ENCODE peak calls at places on chromosome 20, in four cellular contexts. One of them, this sample, is unnamed.

GRCh38 chr20:35952480-35953410 is 1.6 kb downstream of the SCAND1 start:
- DNase-seq in H1: no peak
- DNase-seq in SK-N-SH: no peak
- DNase-seq in mesothelial cell of epicardium: no peak
- DNase-seq in this sample: no peak

GRCh38 chr20:373171-373890 is 7.2 kb upstream of the TRIB3 start:
- DNase-seq in mesothelial cell of epicardium: no peak
- DNase-seq in SK-N-SH: peak; percentile 44
- DNase-seq in H1: no peak
- DNase-seq in this sample: no peak

GRCh38 chr20:25057234-25058050 is 497 bp downstream of the ACSS1 start:
- DNase-seq in SK-N-SH: peak; percentile 79
- DNase-seq in mesothelial cell of epicardium: no peak
- DNase-seq in H1: no peak
- DNase-seq in this sample: no peak

GRCh38 chr20:58753267-58753928 is 60.8 kb downstream of the NPEPL1 start:
- DNase-seq in H1: peak; percentile 54
- DNase-seq in SK-N-SH: no peak
- DNase-seq in mesothelial cell of epicardium: no peak
- DNase-seq in this sample: peak; percentile 56

GRCh38 chr20:9590189-9590588 is 75.8 kb downstream of the LAMP5 start:
- DNase-seq in mesothelial cell of epicardium: no peak
- DNase-seq in H1: no peak
- DNase-seq in SK-N-SH: no peak
- DNase-seq in this sample: no peak

GRCh38 chr20:6140947-6141346 is 18.1 kb upstream of the FERMT1 start:
- DNase-seq in H1: no peak
- DNase-seq in mesothelial cell of epicardium: no peak
- DNase-seq in SK-N-SH: peak; percentile 22
- DNase-seq in this sample: peak; percentile 62

GRCh38 chr20:1965520-1966278 is 28.2 kb downstream of the PDYN start:
- DNase-seq in mesothelial cell of epicardium: peak; percentile 71
- DNase-seq in SK-N-SH: peak; percentile 84
- DNase-seq in H1: peak; percentile 73
- DNase-seq in this sample: peak; percentile 88

GRCh38 chr20:59775221-59776055 is 158.0 kb downstream of the SYCP2 start:
- DNase-seq in mesothelial cell of epicardium: no peak
- DNase-seq in H1: no peak
- DNase-seq in SK-N-SH: peak; percentile 5
- DNase-seq in this sample: peak; percentile 81

GRCh38 chr20:36827541-36828279 is 48.2 kb upstream of the TLDC2 start:
- DNase-seq in mesothelial cell of epicardium: no peak
- DNase-seq in SK-N-SH: no peak
- DNase-seq in H1: no peak
- DNase-seq in this sample: no peak

GRCh38 chr20:6635034-6635736 is 132.3 kb upstream of the BMP2 start:
- DNase-seq in H1: no peak
- DNase-seq in mesothelial cell of epicardium: no peak
- DNase-seq in SK-N-SH: no peak
- DNase-seq in this sample: no peak

GRCh38 chr20:63652192-63652980 is 838 bp downstream of the STMN3 start:
- DNase-seq in H1: no peak
- DNase-seq in SK-N-SH: peak; percentile 90
- DNase-seq in mesothelial cell of epicardium: no peak
- DNase-seq in this sample: no peak

GRCh38 chr20:21291026-21291425 is 12.1 kb upstream of the XRN2 start:
- DNase-seq in mesothelial cell of epicardium: no peak
- DNase-seq in H1: no peak
- DNase-seq in SK-N-SH: no peak
- DNase-seq in this sample: no peak

GRCh38 chr20:2230671-2231488 is 64.9 kb upstream of the TGM3 start:
- DNase-seq in H1: no peak
- DNase-seq in mesothelial cell of epicardium: no peak
- DNase-seq in SK-N-SH: no peak
- DNase-seq in this sample: no peak

GRCh38 chr20:58547527-58548475 is 32.6 kb upstream of the APCDD1L start:
- DNase-seq in mesothelial cell of epicardium: no peak
- DNase-seq in SK-N-SH: no peak
- DNase-seq in H1: no peak
- DNase-seq in this sample: peak; percentile 49

GRCh38 chr20:7085448-7085847 is 318.0 kb downstream of the BMP2 start:
- DNase-seq in SK-N-SH: no peak
- DNase-seq in H1: no peak
- DNase-seq in mesothelial cell of epicardium: no peak
- DNase-seq in this sample: no peak

GRCh38 chr20:15613530-15613929 is 959.7 kb downstream of the KIF16B start:
- DNase-seq in mesothelial cell of epicardium: no peak
- DNase-seq in H1: no peak
- DNase-seq in SK-N-SH: no peak
- DNase-seq in this sample: no peak

GRCh38 chr20:43665466-43666176 is 1.3 kb upstream of the MYBL2 start:
- DNase-seq in mesothelial cell of epicardium: no peak
- DNase-seq in H1: no peak
- DNase-seq in SK-N-SH: no peak
- DNase-seq in this sample: no peak

GRCh38 chr20:53023717-53024116 is 51.6 kb downstream of the TSHZ2 start:
- DNase-seq in H1: no peak
- DNase-seq in SK-N-SH: no peak
- DNase-seq in mesothelial cell of epicardium: no peak
- DNase-seq in this sample: no peak

GRCh38 chr20:8796088-8796665 is 272.7 kb upstream of the PLCB4 start:
- DNase-seq in SK-N-SH: no peak
- DNase-seq in H1: no peak
- DNase-seq in mesothelial cell of epicardium: no peak
- DNase-seq in this sample: no peak

GRCh38 chr20:14996883-14997672 is 659.7 kb upstream of the FLRT3 start:
- DNase-seq in SK-N-SH: no peak
- DNase-seq in H1: no peak
- DNase-seq in mesothelial cell of epicardium: no peak
- DNase-seq in this sample: no peak

GRCh38 chr20:51541189-51542032 is 1.1 kb downstream of the NFATC2 start:
- DNase-seq in mesothelial cell of epicardium: no peak
- DNase-seq in SK-N-SH: no peak
- DNase-seq in H1: no peak
- DNase-seq in this sample: no peak

GRCh38 chr20:61166324-61166723 is 85.7 kb upstream of the CDH4 start:
- DNase-seq in mesothelial cell of epicardium: no peak
- DNase-seq in H1: no peak
- DNase-seq in SK-N-SH: no peak
- DNase-seq in this sample: no peak

GRCh38 chr20:52166150-52166549 is 25.4 kb downstream of the ZFP64 start:
- DNase-seq in mesothelial cell of epicardium: no peak
- DNase-seq in SK-N-SH: no peak
- DNase-seq in H1: no peak
- DNase-seq in this sample: no peak

GRCh38 chr20:16005612-16006493 is 567.4 kb downstream of the KIF16B start:
- DNase-seq in mesothelial cell of epicardium: no peak
- DNase-seq in H1: no peak
- DNase-seq in SK-N-SH: no peak
- DNase-seq in this sample: no peak

GRCh38 chr20:17138237-17138636 is 88.6 kb upstream of the PCSK2 start:
- DNase-seq in mesothelial cell of epicardium: no peak
- DNase-seq in H1: no peak
- DNase-seq in SK-N-SH: no peak
- DNase-seq in this sample: no peak

GRCh38 chr20:63253438-63254236 is 626 bp downstream of the NKAIN4 start:
- DNase-seq in H1: no peak
- DNase-seq in SK-N-SH: peak; percentile 65
- DNase-seq in mesothelial cell of epicardium: no peak
- DNase-seq in this sample: no peak

GRCh38 chr20:61263084-61263695 is 11.1 kb downstream of the CDH4 start:
- DNase-seq in H1: no peak
- DNase-seq in SK-N-SH: peak; percentile 53
- DNase-seq in mesothelial cell of epicardium: no peak
- DNase-seq in this sample: no peak

GRCh38 chr20:36339646-36340592 is 33.8 kb downstream of the DLGAP4 start:
- DNase-seq in H1: no peak
- DNase-seq in SK-N-SH: no peak
- DNase-seq in mesothelial cell of epicardium: no peak
- DNase-seq in this sample: no peak

GRCh38 chr20:35698298-35699126 is 640 bp downstream of the NFS1 start:
- DNase-seq in SK-N-SH: peak; percentile 57
- DNase-seq in mesothelial cell of epicardium: no peak
- DNase-seq in H1: no peak
- DNase-seq in this sample: peak; percentile 70

DNA sequence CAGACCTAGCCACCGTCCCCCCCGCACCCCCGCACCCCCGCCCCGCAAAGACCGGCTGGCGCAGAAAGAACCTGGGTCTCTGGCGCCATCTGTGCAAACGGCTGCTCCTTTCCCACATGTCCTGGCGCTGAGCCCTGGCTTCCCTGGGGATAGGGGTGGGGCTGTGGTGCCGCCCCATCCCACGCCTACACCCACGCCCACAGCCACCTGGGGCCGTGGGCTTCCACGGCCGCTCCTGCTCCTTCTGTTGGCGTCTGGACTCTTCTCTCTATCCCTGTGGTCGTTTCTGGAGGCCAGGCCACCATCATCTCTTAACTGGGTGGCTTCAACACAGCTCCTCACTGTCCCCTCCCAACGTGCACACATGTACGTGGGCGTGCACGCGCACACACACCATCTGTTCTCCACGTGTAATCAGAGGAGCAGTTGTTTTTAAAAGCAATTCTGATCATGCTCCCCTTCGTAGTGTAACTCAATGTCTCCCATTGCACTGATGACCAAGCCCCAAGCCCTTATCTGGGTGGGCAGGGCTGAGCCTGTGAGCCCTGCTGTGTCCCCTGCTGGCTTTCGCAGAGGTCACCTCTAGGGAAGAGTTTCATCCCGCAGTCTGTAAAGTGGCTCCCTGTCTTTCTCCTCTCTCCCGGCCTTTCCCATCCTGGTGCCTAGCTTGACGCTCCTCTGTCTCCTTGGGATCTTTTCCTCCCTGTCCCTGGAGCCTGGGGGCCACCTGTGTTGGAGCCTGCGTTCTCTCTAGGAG is 31.9 kb upstream of the FAM83D start:
- DNase-seq in SK-N-SH: peak; percentile 86
- DNase-seq in mesothelial cell of epicardium: no peak
- DNase-seq in H1: no peak
- DNase-seq in this sample: no peak
- TF ChIP-seq CTCF in SK-N-SH: no peak
- TF ChIP-seq CTCF in mesothelial cell of epicardium: no peak
- TF ChIP-seq CTCF in H1: no peak
- TF ChIP-seq CTCF in this sample: peak; percentile 16

GRCh38 chr20:46772901-46773300 is 63.5 kb downstream of the SLC2A10 start:
- DNase-seq in SK-N-SH: no peak
- DNase-seq in H1: no peak
- DNase-seq in mesothelial cell of epicardium: no peak
- DNase-seq in this sample: no peak
- TF ChIP-seq CTCF in SK-N-SH: no peak
- TF ChIP-seq CTCF in H1: no peak
- TF ChIP-seq CTCF in mesothelial cell of epicardium: peak; percentile 15
- TF ChIP-seq CTCF in this sample: no peak

GRCh38 chr20:33004141-33004751 is at the start of gene SUN5:
- DNase-seq in mesothelial cell of epicardium: no peak
- DNase-seq in H1: no peak
- DNase-seq in SK-N-SH: no peak
- DNase-seq in this sample: no peak
- TF ChIP-seq CTCF in mesothelial cell of epicardium: no peak
- TF ChIP-seq CTCF in H1: no peak
- TF ChIP-seq CTCF in SK-N-SH: no peak
- TF ChIP-seq CTCF in this sample: no peak

GRCh38 chr20:31494131-31494530 is 19.0 kb downstream of the REM1 start:
- DNase-seq in mesothelial cell of epicardium: no peak
- DNase-seq in SK-N-SH: no peak
- DNase-seq in H1: no peak
- DNase-seq in this sample: no peak
- TF ChIP-seq CTCF in mesothelial cell of epicardium: no peak
- TF ChIP-seq CTCF in SK-N-SH: peak; percentile 63
- TF ChIP-seq CTCF in H1: peak; percentile 3
- TF ChIP-seq CTCF in this sample: peak; percentile 36

GRCh38 chr20:4578375-4578774 is 143.3 kb upstream of the PRND start:
- DNase-seq in mesothelial cell of epicardium: no peak
- DNase-seq in SK-N-SH: no peak
- DNase-seq in H1: no peak
- DNase-seq in this sample: no peak

GRCh38 chr20:4585758-4586157 is 136.0 kb upstream of the PRND start:
- DNase-seq in H1: no peak
- DNase-seq in SK-N-SH: no peak
- DNase-seq in mesothelial cell of epicardium: no peak
- DNase-seq in this sample: no peak

GRCh38 chr20:4585104-4585753 is 136.5 kb upstream of the PRND start:
- DNase-seq in H1: no peak
- DNase-seq in mesothelial cell of epicardium: no peak
- DNase-seq in SK-N-SH: no peak
- DNase-seq in this sample: no peak

DNA sequence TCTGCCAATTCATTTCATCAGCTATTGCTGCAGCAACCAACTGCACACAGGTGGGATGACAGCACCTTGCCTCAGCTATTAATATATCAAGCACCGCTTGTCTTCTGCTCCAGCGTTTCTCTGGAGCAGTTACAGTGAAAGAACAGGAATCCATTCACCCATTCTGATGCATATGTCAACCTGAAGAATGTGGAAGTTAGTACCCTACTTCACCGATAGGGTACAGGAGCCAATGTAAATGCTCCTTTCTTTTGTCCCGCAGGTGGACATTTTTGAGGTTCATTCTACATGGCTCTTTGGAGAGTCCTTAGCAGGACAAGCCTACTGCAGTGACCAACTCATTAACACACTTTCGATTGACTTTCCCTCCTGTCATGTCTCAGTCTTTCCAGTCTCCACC is 139.9 kb upstream of the PRND start:
- DNase-seq in SK-N-SH: no peak
- DNase-seq in H1: no peak
- DNase-seq in mesothelial cell of epicardium: no peak
- DNase-seq in this sample: no peak
- TF ChIP-seq CTCF in SK-N-SH: no peak
- TF ChIP-seq CTCF in H1: no peak
- TF ChIP-seq CTCF in mesothelial cell of epicardium: peak; percentile 63
- TF ChIP-seq CTCF in this sample: no peak

DNA sequence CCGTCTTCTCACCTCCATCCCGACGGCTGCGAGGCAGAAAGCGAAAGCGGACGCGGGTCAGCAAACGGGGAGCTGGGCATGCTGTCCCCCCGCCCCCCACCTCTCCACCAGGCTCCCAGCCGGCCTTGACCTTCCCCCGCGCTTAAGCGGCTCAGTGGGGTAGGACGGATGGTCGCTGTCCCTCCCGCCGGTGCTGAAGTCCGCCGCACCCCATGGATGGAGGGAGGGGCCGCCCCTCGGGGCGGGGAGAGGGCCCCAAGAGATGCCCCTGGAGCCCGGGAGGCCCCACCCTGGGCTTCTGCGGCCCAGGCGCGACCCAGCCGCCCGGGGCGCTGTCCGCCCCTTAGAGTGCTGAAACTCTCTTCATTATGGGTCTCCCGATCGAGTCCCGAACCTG is at the start of gene KCNB1:
- DNase-seq in SK-N-SH: peak; percentile 48
- DNase-seq in mesothelial cell of epicardium: peak; percentile 75
- DNase-seq in H1: peak; percentile 72
- DNase-seq in this sample: peak; percentile 91
- TF ChIP-seq CTCF in SK-N-SH: no peak
- TF ChIP-seq CTCF in mesothelial cell of epicardium: no peak
- TF ChIP-seq CTCF in H1: no peak
- TF ChIP-seq CTCF in this sample: no peak

This sample was measured in osteocyte.